ENCODE peak calls at places on chromosomes 11 and 22, in eight cellular contexts. L is heart right ventricle; V is IMR-90; E is cardiac fibroblast; S is A172; W is cardiac septum; T is NCI-H187 treated with DMSO at 0.1 percent for 48 hours; X is stimulated activated CD8-positive, alpha-beta memory T cell treated with anti-CD3 and anti-CD28 coated beads, Interleukin-15, amount 100 ng/mL, for 1 hour. B is an unnamed sample.

GRCh38 chr11:113906038-113906437 is 1.4 kb downstream of the HTR3B start:
- DNase-seq in L (no peak), S (peak), W (no peak), X (no peak), V (peak), T (peak), E (peak), B (peak)

GRCh38 chr11:125562430-125562829 is 6.8 kb upstream of the EI24 start:
- DNase-seq in X (no peak), L (no peak), T (no peak), E (no peak), V (no peak), W (no peak), S (no peak), B (no peak)

GRCh38 chr11:15687342-15687741 is 572.6 kb downstream of the INSC start:
- DNase-seq in E (no peak), X (no peak), L (no peak), S (no peak), W (no peak), T (no peak), V (peak), B (peak)

GRCh38 chr11:83157755-83158473 is 983 bp downstream of the PCF11 start:
- DNase-seq in T (no peak), S (peak), W (no peak), E (peak), X (peak), L (peak), V (peak), B (peak)

GRCh38 chr22:29700949-29701927 is 18.6 kb upstream of the CABP7 start:
- DNase-seq in W (no peak), L (no peak), X (no peak), S (peak), V (peak), E (peak), T (no peak), B (peak)

GRCh38 chr11:33722579-33723234 is 13.5 kb downstream of the CD59 start:
- DNase-seq in L (no peak), V (peak), W (no peak), T (no peak), X (no peak), E (no peak), S (peak), B (peak)

GRCh38 chr11:113874096-113874919 is 1.1 kb downstream of the USP28 start:
- DNase-seq in L (no peak), E (peak), S (no peak), X (no peak), T (no peak), W (no peak), V (peak), B (no peak)

GRCh38 chr22:26053737-26054316 is 115.4 kb upstream of the SEZ6L start:
- DNase-seq in S (no peak), X (no peak), E (no peak), V (no peak), L (no peak), T (no peak), W (no peak), B (no peak)

GRCh38 chr11:81596709-81597108 is 1137.0 kb downstream of the FAM181B start:
- DNase-seq in T (no peak), V (no peak), X (no peak), E (no peak), L (no peak), W (no peak), S (no peak), B (no peak)

GRCh38 chr11:68454767-68455166 is 5.8 kb upstream of the PPP6R3 start:
- DNase-seq in W (peak), V (no peak), E (no peak), X (no peak), S (no peak), L (no peak), T (no peak), B (no peak)

GRCh38 chr11:69383946-69384547 is 90.1 kb downstream of the MYEOV start:
- DNase-seq in E (no peak), V (no peak), L (no peak), T (no peak), X (no peak), S (no peak), W (peak), B (no peak)

GRCh38 chr11:102256251-102256650 is 61.0 kb upstream of the BIRC3 start:
- DNase-seq in L (no peak), T (no peak), W (no peak), E (peak), V (peak), X (no peak), S (peak), B (peak)

GRCh38 chr22:42384506-42384905 is 47.7 kb downstream of the NFAM1 start:
- DNase-seq in T (no peak), S (no peak), E (no peak), V (no peak), X (no peak), L (no peak), W (no peak), B (no peak)

GRCh38 chr22:36873614-36874308 is 13.0 kb downstream of the NCF4 start:
- DNase-seq in E (peak), W (peak), S (peak), L (peak), T (no peak), V (peak), X (no peak), B (peak)

GRCh38 chr11:5197538-5197937 is 2.9 kb downstream of the OR51V1 start:
- DNase-seq in W (no peak), X (no peak), S (no peak), T (no peak), L (no peak), V (peak), E (no peak), B (peak)

GRCh38 chr11:69965821-69966582 is 112.1 kb upstream of the ANO1 start:
- DNase-seq in E (no peak), L (no peak), S (no peak), X (no peak), V (no peak), T (no peak), W (no peak), B (no peak)

GRCh38 chr11:93510196-93510898 is 32.8 kb downstream of the SMCO4 start:
- DNase-seq in E (no peak), L (no peak), T (no peak), V (no peak), X (no peak), S (no peak), W (no peak), B (no peak)

GRCh38 chr22:44648821-44649566 is 53.0 kb upstream of the PRR5 start:
- DNase-seq in X (no peak), S (no peak), L (no peak), E (peak), V (peak), T (no peak), W (peak), B (peak)

GRCh38 chr11:75105462-75105925 is 8.8 kb upstream of the OR2AT4 start:
- DNase-seq in E (no peak), T (no peak), S (peak), L (no peak), W (no peak), V (no peak), X (no peak), B (no peak)

GRCh38 chr11:94932503-94932902 is 40.9 kb downstream of the CWC15 start:
- DNase-seq in W (no peak), V (no peak), E (no peak), S (no peak), T (no peak), L (no peak), X (no peak), B (peak)

GRCh38 chr11:115581871-115582639 is 77.8 kb upstream of the CADM1 start:
- DNase-seq in X (no peak), W (no peak), S (peak), E (no peak), T (peak), V (peak), L (no peak), B (no peak)

GRCh38 chr11:79486239-79486984 is 45.6 kb upstream of the TENM4 start:
- DNase-seq in W (no peak), S (no peak), T (no peak), X (no peak), V (no peak), L (no peak), E (no peak), B (no peak)

GRCh38 chr22:40220316-40221054 is 42.8 kb downstream of the TNRC6B start:
- DNase-seq in X (no peak), S (no peak), V (no peak), T (no peak), E (peak), L (no peak), W (no peak), B (no peak)

GRCh38 chr11:94134651-94135512 is 6.2 kb downstream of the PANX1 start:
- DNase-seq in W (peak), L (peak), X (no peak), S (peak), V (peak), E (peak), T (no peak), B (peak)

GRCh38 chr11:63599211-63600122 is 14.8 kb downstream of the PLAAT3 start:
- DNase-seq in X (no peak), V (peak), E (peak), L (no peak), W (no peak), T (no peak), S (peak), B (peak)

GRCh38 chr11:2921742-2922493 is 7.3 kb downstream of the PHLDA2 start:
- DNase-seq in V (no peak), X (no peak), L (no peak), T (no peak), W (no peak), E (no peak), S (no peak), B (no peak)

GRCh38 chr11:93267383-93267782 is 63.2 kb upstream of the DEUP1 start:
- DNase-seq in S (no peak), V (no peak), T (no peak), W (no peak), E (no peak), L (no peak), X (no peak), B (no peak)

GRCh38 chr11:128565881-128566280 is 21.5 kb downstream of the ETS1 start:
- DNase-seq in W (no peak), T (no peak), L (no peak), S (no peak), V (no peak), X (no peak), E (no peak), B (no peak)

GRCh38 chr11:96744697-96745096 is 354.9 kb downstream of the JRKL start:
- DNase-seq in L (no peak), W (no peak), E (no peak), X (no peak), S (no peak), V (peak), T (no peak), B (peak)

GRCh38 chr11:33089776-33090175 is 50.4 kb downstream of the TCP11L1 start:
- DNase-seq in T (no peak), V (peak), L (no peak), E (no peak), S (peak), W (no peak), X (no peak), B (no peak)

GRCh38 chr11:47387944-47388696 is 9.8 kb upstream of the SPI1 start:
- DNase-seq in X (no peak), W (no peak), E (no peak), S (no peak), L (no peak), T (no peak), V (no peak), B (no peak)

GRCh38 chr22:26461188-26461810 is 22.3 kb downstream of the HPS4 start:
- DNase-seq in T (no peak), W (no peak), E (peak), L (peak), V (peak), X (peak), S (peak), B (peak)

GRCh38 chr11:61834278-61835004 is 6.3 kb downstream of the FADS2 start:
- DNase-seq in S (peak), W (no peak), L (peak), T (no peak), E (peak), X (no peak), V (peak), B (peak)

B was measured in fibroblast of mammary gland.